ENCODE peak calls at places on chromosomes 7 and 10, in six cellular contexts. I is epithelial cell of prostate; X is type B pancreatic cell; C is Karpas-422; Q is stimulated activated CD4-positive, alpha-beta T cell treated with anti-CD3 and anti-CD28 coated beads, Interleukin-1b, Interleukin-23, amount 100 ng/mL, for 24 hours; J is non-pigmented ciliary epithelial cell. N is an unnamed sample.
A peak's percentile ranks its signal among the peaks of the same experiment; 100 is the strongest.

GRCh38 chr10:89249066-89249465 is 2.5 kb downstream of the LIPA start:
- DNase-seq in I (no peak), X (no peak), C (no peak), Q (no peak), J (no peak), N (no peak)

GRCh38 chr10:114408112-114408967 is 4.0 kb upstream of the AFAP1L2 start:
- DNase-seq in I (no peak), X (no peak), C (no peak), Q (no peak), J (no peak), N (no peak)

GRCh38 chr10:77869626-77870420 is 56.7 kb downstream of the DLG5 start:
- DNase-seq in I (no peak), X (no peak), C (no peak), Q (no peak), J (no peak), N (no peak)

GRCh38 chr7:10855583-10855982 is 118.1 kb upstream of the PHF14 start:
- DNase-seq in I (no peak), X (no peak), C (no peak), Q (no peak), J (no peak), N (no peak)

GRCh38 chr10:43076876-43077420 is at the start of gene RET:
- DNase-seq in I (no peak), X (no peak), C (no peak), Q (no peak), J (no peak), N (no peak)

GRCh38 chr7:74033372-74034311 is 5.7 kb downstream of the ELN start:
- DNase-seq in I (no peak), X (no peak), C (no peak), Q (no peak), J (no peak), N (peak; percentile 97)

GRCh38 chr7:5283421-5284303 is 919 bp downstream of the SLC29A4 start:
- DNase-seq in I (no peak), X (no peak), C (no peak), Q (no peak), J (no peak), N (no peak)

GRCh38 chr7:6367701-6368211 is 80.0 kb downstream of the DAGLB start:
- DNase-seq in I (no peak), X (no peak), C (no peak), Q (no peak), J (no peak), N (no peak)

GRCh38 chr7:117008849-117009531 is 55.7 kb downstream of the ST7 start:
- DNase-seq in I (no peak), X (no peak), C (no peak), Q (no peak), J (no peak), N (no peak)

GRCh38 chr10:123213192-123213591 is 59.0 kb downstream of the BUB3 start:
- DNase-seq in I (no peak), X (no peak), C (no peak), Q (no peak), J (no peak), N (no peak)

GRCh38 chr10:78759448-78760120 is 309.2 kb upstream of the ZMIZ1 start:
- DNase-seq in I (no peak), X (no peak), C (no peak), Q (no peak), J (no peak), N (no peak)

GRCh38 chr7:133290041-133290440 is 37.2 kb downstream of the EXOC4 start:
- DNase-seq in I (no peak), X (no peak), C (no peak), Q (no peak), J (no peak), N (no peak)

GRCh38 chr7:155225095-155225494 is 72.6 kb upstream of the INSIG1 start:
- DNase-seq in I (no peak), X (no peak), C (no peak), Q (no peak), J (no peak), N (no peak)